ENCODE peak calls at places on chromosomes 16 and 17, in five cellular contexts. J is AG04450; R is cardiac muscle cell; T is CD8-positive, alpha-beta memory T cell; U is H1. G is an unnamed sample.

GRCh38 chr17:63600569-63601438 is at the start of gene TACO1:
- DNase-seq in J (peak), R (peak), T (peak), U (peak), G (peak)

GRCh38 chr16:177394-177822 is 928 bp downstream of the HBA1 start:
- DNase-seq in U (no peak), R (peak), T (no peak), J (no peak), G (no peak)

GRCh38 chr17:41724476-41725030 is 9.9 kb downstream of the HAP1 start:
- DNase-seq in R (no peak), J (no peak), T (no peak), U (no peak), G (no peak)

GRCh38 chr17:55728833-55729232 is 6.2 kb upstream of the TMEM100 start:
- DNase-seq in R (peak), U (no peak), J (no peak), T (no peak), G (no peak)

GRCh38 chr17:63847525-63848249 is 5.2 kb upstream of the SMARCD2 start:
- DNase-seq in J (no peak), T (no peak), U (no peak), R (no peak), G (no peak)

GRCh38 chr17:31511176-31511540 is 119.7 kb downstream of the RAB11FIP4 start:
- DNase-seq in U (no peak), J (no peak), T (no peak), R (no peak), G (no peak)

GRCh38 chr16:78817442-78817829 is 718.0 kb downstream of the WWOX start:
- DNase-seq in T (no peak), J (no peak), U (no peak), R (no peak), G (no peak)

GRCh38 chr16:83231771-83232170 is 576.0 kb upstream of the HSBP1 start:
- DNase-seq in J (no peak), T (no peak), R (no peak), U (no peak), G (no peak)

GRCh38 chr17:41907633-41908539 is 10.9 kb downstream of the ACLY start:
- DNase-seq in R (no peak), T (no peak), U (no peak), J (no peak), G (no peak)

GRCh38 chr17:6456321-6456720 is 12.1 kb downstream of the PIMREG start:
- DNase-seq in R (no peak), T (no peak), J (no peak), U (no peak), G (no peak)

GRCh38 chr17:42010898-42011516 is 6.2 kb downstream of the DNAJC7 start:
- DNase-seq in T (no peak), R (peak), J (no peak), U (no peak), G (no peak)

GRCh38 chr16:83813818-83814653 is 6.3 kb downstream of the HSBP1 start:
- DNase-seq in J (peak), T (no peak), U (peak), R (peak), G (no peak)

GRCh38 chr17:74526681-74527080 is 4.6 kb downstream of the CD300LB start:
- DNase-seq in J (no peak), T (no peak), U (no peak), R (no peak), G (no peak)

GRCh38 chr17:41328207-41328606 is 12.7 kb upstream of the KRTAP17-1 start:
- DNase-seq in J (no peak), T (no peak), U (no peak), R (no peak), G (no peak)

GRCh38 chr16:54207837-54208236 is 78.8 kb downstream of the IRX3 start:
- DNase-seq in T (no peak), R (peak), J (no peak), U (no peak), G (no peak)

GRCh38 chr16:12964466-12964865 is 63.1 kb downstream of the SHISA9 start:
- DNase-seq in J (no peak), T (no peak), U (no peak), R (no peak), G (no peak)

GRCh38 chr16:4315185-4316102 is at the start of gene GLIS2:
- DNase-seq in R (peak), U (peak), T (no peak), J (no peak), G (no peak)

GRCh38 chr16:50747206-50747956 is 5.5 kb downstream of the CYLD start:
- DNase-seq in U (no peak), R (peak), J (no peak), T (peak), G (peak)

GRCh38 chr17:74478369-74479100 is 12.1 kb downstream of the CD300A start:
- DNase-seq in J (no peak), T (peak), U (no peak), R (no peak), G (peak)

GRCh38 chr17:29376667-29377268 is 13.4 kb upstream of the TAOK1 start:
- DNase-seq in T (no peak), R (peak), J (peak), U (no peak), G (no peak)

GRCh38 chr17:16037636-16038035 is 38.0 kb downstream of the TTC19 start:
- DNase-seq in R (no peak), U (no peak), T (no peak), J (no peak), G (no peak)

GRCh38 chr16:10835281-10835931 is 16.8 kb upstream of the TVP23A start:
- DNase-seq in J (no peak), R (no peak), U (no peak), T (no peak), G (no peak)

GRCh38 chr17:39161967-39162366 is 4.0 kb downstream of the ARL5C start:
- DNase-seq in J (no peak), T (no peak), R (no peak), U (no peak), G (peak)

GRCh38 chr17:19703776-19704371 is 12.5 kb downstream of the SLC47A2 start:
- DNase-seq in R (no peak), J (no peak), U (no peak), T (no peak), G (no peak)

GRCh38 chr16:51508813-51509212 is 357.7 kb upstream of the SALL1 start:
- DNase-seq in U (no peak), T (no peak), R (peak), J (peak), G (no peak)

GRCh38 chr17:77212081-77212832 is 71.5 kb downstream of the SEC14L1 start:
- DNase-seq in R (no peak), T (no peak), U (no peak), J (no peak), G (no peak)

GRCh38 chr16:87044031-87044380 is 273.2 kb downstream of the C16orf95 start:
- DNase-seq in R (no peak), T (no peak), J (no peak), U (no peak), G (no peak)

DNA sequence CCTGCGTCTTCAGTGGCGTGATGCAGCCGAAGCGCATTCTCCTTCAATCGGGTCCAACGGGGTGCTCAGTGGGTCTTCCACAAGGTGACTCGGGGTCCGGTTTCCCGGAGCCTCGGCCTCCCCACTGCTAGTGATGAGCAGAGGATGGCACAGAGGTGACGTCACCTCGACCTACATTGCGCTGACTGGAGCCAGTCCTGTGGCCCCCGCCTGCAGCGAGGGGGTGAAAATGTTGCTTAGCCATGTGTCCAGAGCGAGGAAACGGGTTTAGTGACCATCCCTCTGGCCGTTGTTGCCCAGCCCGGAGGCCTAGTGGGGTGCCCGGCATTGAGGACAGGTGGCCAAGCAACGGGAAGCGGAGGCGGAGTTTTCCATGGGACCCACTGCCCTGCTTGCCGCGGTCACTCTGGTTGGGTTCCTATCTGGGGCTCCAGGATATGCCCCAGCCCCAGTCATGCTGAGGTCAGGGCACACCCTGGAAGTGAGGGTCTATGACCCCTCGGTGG is 190.6 kb upstream of the CIBAR2 start:
- DNase-seq in J (no peak), T (no peak), U (no peak), R (no peak), G (no peak)
- H3K4me3 ChIP-seq in J (no peak), T (no peak), U (peak), R (no peak), G (peak)

GRCh38 chr16:89166696-89167424 is 4.7 kb upstream of the CDH15 start:
- DNase-seq in T (no peak), U (no peak), R (no peak), J (no peak), G (no peak)
- H3K4me3 ChIP-seq in T (no peak), U (no peak), R (no peak), J (no peak), G (no peak)

GRCh38 chr16:3149193-3149530 is 14.3 kb downstream of the ZNF213 start:
- DNase-seq in J (no peak), R (no peak), U (no peak), T (no peak), G (no peak)
- H3K4me3 ChIP-seq in J (no peak), R (no peak), U (peak), T (no peak), G (no peak)

GRCh38 chr17:59002848-59003247 is 103.8 kb downstream of the TRIM37 start:
- DNase-seq in U (no peak), T (no peak), J (no peak), R (no peak), G (no peak)

GRCh38 chr17:58998871-58999270 is 107.8 kb downstream of the TRIM37 start:
- DNase-seq in U (no peak), J (no peak), R (no peak), T (no peak), G (no peak)

GRCh38 chr17:59000022-59000421 is 106.7 kb downstream of the TRIM37 start:
- DNase-seq in T (no peak), U (no peak), R (no peak), J (no peak), G (no peak)

GRCh38 chr17:59002126-59002525 is 104.6 kb downstream of the TRIM37 start:
- DNase-seq in J (no peak), U (no peak), R (no peak), T (no peak), G (no peak)

GRCh38 chr17:59001158-59001814 is 105.4 kb downstream of the TRIM37 start:
- DNase-seq in R (peak), J (no peak), U (no peak), T (peak), G (no peak)
- H3K4me3 ChIP-seq in R (no peak), J (peak), U (no peak), T (peak), G (no peak)

GRCh38 chr17:36933174-36934143 is 3.8 kb upstream of the LHX1 start:
- DNase-seq in U (no peak), R (no peak), J (no peak), T (no peak), G (no peak)

GRCh38 chr17:36936455-36936934 is 780 bp upstream of the LHX1 start:
- DNase-seq in R (no peak), U (peak), T (no peak), J (no peak), G (no peak)

GRCh38 chr17:36935681-36936454 is 1.4 kb upstream of the LHX1 start:
- DNase-seq in T (no peak), U (peak), J (no peak), R (no peak), G (no peak)

GRCh38 chr17:36934144-36934758 is 3.0 kb upstream of the LHX1 start:
- DNase-seq in U (peak), R (no peak), T (no peak), J (no peak), G (no peak)

DNA sequence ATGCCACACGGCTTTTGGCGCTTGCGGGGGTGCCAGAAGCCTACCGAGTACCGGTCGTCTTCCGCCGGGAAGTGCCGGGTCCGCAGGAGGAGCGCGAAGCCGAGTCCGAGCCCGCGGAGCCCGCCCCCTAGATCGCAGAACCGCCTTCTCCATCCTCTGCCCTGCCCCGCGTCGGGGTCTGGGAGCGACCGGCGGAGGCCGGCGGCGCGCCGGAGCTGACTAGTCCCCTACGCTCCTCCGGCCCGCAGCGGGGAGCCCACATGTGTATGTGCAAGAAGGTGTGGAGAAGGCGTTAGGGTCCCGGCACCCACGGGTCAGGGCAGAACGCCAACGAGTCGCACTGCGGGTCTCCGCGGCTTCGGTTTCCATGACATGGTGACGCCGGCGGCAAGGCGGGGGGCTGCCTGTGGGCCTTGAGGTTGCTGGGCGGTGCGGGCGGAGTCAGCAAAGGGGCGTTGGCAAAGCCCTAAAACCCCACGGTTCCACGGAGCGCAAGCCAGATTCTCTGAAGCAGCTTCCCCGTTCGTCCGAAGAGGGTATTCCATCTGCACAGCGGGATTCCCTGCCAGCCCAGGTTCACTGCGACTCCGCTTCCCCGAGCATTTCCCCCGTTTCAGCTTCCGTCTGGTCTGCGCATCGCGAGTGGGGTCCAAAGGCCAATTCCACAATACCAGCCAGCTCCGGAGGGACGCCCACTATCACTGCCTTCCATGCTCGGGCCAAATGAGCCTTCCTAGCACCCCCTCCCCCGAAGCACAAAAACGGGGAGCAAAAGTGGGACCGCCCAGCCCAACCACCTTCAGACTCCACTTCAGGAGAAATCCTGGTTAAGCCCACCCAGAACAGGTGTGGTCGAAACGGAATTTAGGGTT is 2.3 kb upstream of the LHX1 start:
- DNase-seq in T (no peak), R (peak), J (no peak), U (peak), G (no peak)
- H3K4me3 ChIP-seq in T (no peak), R (peak), J (no peak), U (peak), G (no peak)

G was measured in Jurkat, Clone E6-1.